ENCODE peak calls at places on chromosomes 3 and 15, in nine cellular contexts. P is sigmoid colon; J is CD4-positive, CD25-positive, alpha-beta regulatory T cell; V is transverse colon; Q is left lung; L is neuronal stem cell; S is colonic mucosa; G is GM23248; W is cardiac muscle cell. Z is an unnamed sample.
A peak's percentile ranks its signal among the peaks of the same experiment; 100 is the strongest.

GRCh38 chr3:10137178-10137577 is 4.4 kb upstream of the VHL start:
- DNase-seq in P (no peak), J (no peak), V (no peak), Q (no peak), L (no peak), S (no peak), G (no peak), W (no peak), Z (no peak)

GRCh38 chr15:70196314-70197291 is 98.9 kb upstream of the TLE3 start:
- DNase-seq in P (peak; percentile 80), J (peak; percentile 63), V (peak; percentile 60), Q (no peak), L (peak; percentile 82), S (no peak), G (peak; percentile 92), W (peak; percentile 67), Z (peak; percentile 85)

GRCh38 chr3:131582438-131582837 is 79.7 kb upstream of the MRPL3 start:
- DNase-seq in P (no peak), J (no peak), V (no peak), Q (no peak), L (no peak), S (no peak), G (no peak), W (no peak), Z (no peak)

GRCh38 chr3:29759443-29760033 is 478.7 kb downstream of the RBMS3 start:
- DNase-seq in P (no peak), J (no peak), V (no peak), Q (no peak), L (peak; percentile 62), S (no peak), G (peak; percentile 70), W (no peak), Z (no peak)

GRCh38 chr3:184296616-184297015 is 2.4 kb upstream of the PSMD2 start:
- DNase-seq in P (no peak), J (no peak), V (no peak), Q (no peak), L (no peak), S (no peak), G (no peak), W (no peak), Z (no peak)

GRCh38 chr3:37853691-37854413 is 7.8 kb upstream of the CTDSPL start:
- DNase-seq in P (no peak), J (no peak), V (peak; percentile 69), Q (no peak), L (no peak), S (peak; percentile 62), G (no peak), W (no peak), Z (no peak)

GRCh38 chr15:62940755-62941361 is 101.7 kb upstream of the TPM1 start:
- DNase-seq in P (peak; percentile 92), J (no peak), V (peak; percentile 51), Q (peak; percentile 65), L (no peak), S (peak; percentile 53), G (peak; percentile 98), W (no peak), Z (no peak)

GRCh38 chr15:25401511-25401910 is 37.3 kb downstream of the UBE3A start:
- DNase-seq in P (no peak), J (no peak), V (no peak), Q (no peak), L (no peak), S (no peak), G (peak; percentile 31), W (no peak), Z (no peak)

GRCh38 chr3:42187936-42188335 is 78.0 kb downstream of the CCK start:
- DNase-seq in P (peak; percentile 39), J (no peak), V (no peak), Q (no peak), L (no peak), S (no peak), G (no peak), W (no peak), Z (no peak)

GRCh38 chr3:149507491-149508324 is 33.2 kb downstream of the TM4SF4 start:
- DNase-seq in P (no peak), J (no peak), V (no peak), Q (peak; percentile 70), L (no peak), S (no peak), G (peak; percentile 54), W (no peak), Z (no peak)

GRCh38 chr3:169769287-169770181 is at the start of gene ACTRT3:
- DNase-seq in P (peak; percentile 79), J (peak; percentile 51), V (peak; percentile 77), Q (peak; percentile 66), L (peak; percentile 78), S (peak; percentile 70), G (peak; percentile 85), W (peak; percentile 78), Z (peak; percentile 41)

GRCh38 chr3:83039422-83039821 is 1278.0 kb upstream of the GBE1 start:
- DNase-seq in P (no peak), J (no peak), V (no peak), Q (no peak), L (no peak), S (no peak), G (no peak), W (no peak), Z (no peak)

GRCh38 chr3:84680700-84681099 is 278.1 kb upstream of the CADM2 start:
- DNase-seq in P (no peak), J (no peak), V (no peak), Q (no peak), L (no peak), S (no peak), G (no peak), W (no peak), Z (no peak)

GRCh38 chr3:171459130-171459941 is 869 bp downstream of the TNIK start:
- DNase-seq in P (peak; percentile 71), J (peak; percentile 67), V (peak; percentile 76), Q (peak; percentile 46), L (peak; percentile 15), S (peak; percentile 78), G (peak; percentile 54), W (peak; percentile 49), Z (peak; percentile 68)

GRCh38 chr3:63970596-63971468 is 52.5 kb downstream of the PSMD6 start:
- DNase-seq in P (no peak), J (no peak), V (no peak), Q (no peak), L (peak; percentile 85), S (peak; percentile 28), G (peak; percentile 64), W (peak; percentile 28), Z (no peak)

GRCh38 chr3:81728766-81729544 is 32.5 kb downstream of the GBE1 start:
- DNase-seq in P (no peak), J (no peak), V (no peak), Q (no peak), L (no peak), S (no peak), G (peak; percentile 73), W (no peak), Z (no peak)

GRCh38 chr3:30604091-30604490 is 2.3 kb upstream of the TGFBR2 start:
- DNase-seq in P (no peak), J (no peak), V (no peak), Q (no peak), L (no peak), S (no peak), G (no peak), W (no peak), Z (no peak)

GRCh38 chr3:128906031-128906803 is 26.8 kb downstream of the ACAD9 start:
- DNase-seq in P (no peak), J (no peak), V (no peak), Q (no peak), L (no peak), S (no peak), G (no peak), W (no peak), Z (no peak)

DNA sequence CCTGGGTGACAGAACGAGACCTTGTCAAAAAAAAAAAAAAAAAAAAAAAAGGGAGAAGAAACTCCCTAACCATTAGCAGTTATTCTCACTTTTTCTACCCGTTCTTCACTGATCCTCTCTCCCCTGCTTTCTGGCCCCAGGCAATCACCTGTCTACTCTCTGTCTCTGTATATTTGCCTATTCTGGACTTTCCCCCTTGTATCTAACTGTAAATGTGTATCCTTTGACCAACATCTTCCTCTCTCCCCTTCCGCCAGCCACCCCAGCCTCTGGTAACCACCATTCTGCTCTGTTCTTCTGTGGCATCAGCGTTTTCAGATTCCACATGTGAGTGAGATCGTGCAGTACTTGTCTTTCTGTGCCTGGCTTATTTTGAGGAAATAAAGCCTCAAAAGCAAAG is 6.9 kb downstream of the CYFIP1 start:
- DNase-seq in P (peak; percentile 36), J (no peak), V (no peak), Q (no peak), L (no peak), S (no peak), G (no peak), W (no peak), Z (no peak)
- H3K4me3 ChIP-seq in P (no peak overlapping the region), J (no peak overlapping the region), V (no peak overlapping the region), Q (no peak overlapping the region), L (no peak overlapping the region), S (no peak overlapping the region), G (no peak overlapping the region), W (no peak overlapping the region), Z (no peak overlapping the region)

GRCh38 chr3:78659386-78659987 is 1108.3 kb downstream of the ROBO1 start:
- DNase-seq in P (no peak), J (no peak), V (peak; percentile 17), Q (no peak), L (peak; percentile 39), S (peak; percentile 24), G (peak; percentile 62), W (peak; percentile 57), Z (no peak)
- H3K27ac ChIP-seq in P (no peak overlapping the region), J (no peak overlapping the region), V (no peak overlapping the region), Q (no peak overlapping the region), L (no peak overlapping the region), S (no peak overlapping the region), G (no peak overlapping the region), W (no peak overlapping the region), Z (no peak overlapping the region)

GRCh38 chr3:4587061-4587837 is 94.1 kb downstream of the ITPR1 start:
- DNase-seq in P (no peak), J (no peak), V (no peak), Q (no peak), L (no peak), S (no peak), G (peak; percentile 17), W (no peak), Z (no peak)

GRCh38 chr3:4586381-4586780 is 93.2 kb downstream of the ITPR1 start:
- DNase-seq in P (no peak), J (no peak), V (no peak), Q (no peak), L (no peak), S (no peak), G (no peak), W (no peak), Z (no peak)

GRCh38 chr3:4583441-4583840 is 90.3 kb downstream of the ITPR1 start:
- DNase-seq in P (peak; percentile 66), J (no peak), V (no peak), Q (no peak), L (no peak), S (no peak), G (no peak), W (no peak), Z (no peak)

GRCh38 chr3:4582634-4583033 is 89.5 kb downstream of the ITPR1 start:
- DNase-seq in P (no peak), J (no peak), V (no peak), Q (no peak), L (no peak), S (no peak), G (peak; percentile 4), W (peak; percentile 28), Z (no peak)

GRCh38 chr3:4584537-4585249 is 91.5 kb downstream of the ITPR1 start:
- DNase-seq in P (peak; percentile 67), J (no peak), V (peak; percentile 15), Q (peak; percentile 47), L (no peak), S (no peak), G (peak; percentile 9), W (no peak), Z (peak; percentile 16)
- H3K4me1 ChIP-seq in P (peaks cover 66% of the 10 kb centered on the region), J (peaks cover 17% of the 10 kb centered on the region), V (peaks cover 55% of the 10 kb centered on the region), Q (peaks cover 15% of the 10 kb centered on the region), L (no peaks in the 10 kb centered on the region), S (no peaks in the 10 kb centered on the region), G (peaks cover 10% of the 10 kb centered on the region), W (peaks cover 36% of the 10 kb centered on the region), Z (peaks cover 64% of the 10 kb centered on the region)

GRCh38 chr3:100993309-100993708 is at the start of gene ABI3BP:
- DNase-seq in P (peak; percentile 93), J (no peak), V (peak; percentile 58), Q (peak; percentile 77), L (no peak), S (peak; percentile 67), G (peak; percentile 95), W (peak; percentile 23), Z (no peak)
- H3K4me3 ChIP-seq in P (peak within 1 kb of the TSS; percentile 38), J (no peak within 1 kb of the TSS), V (peak within 1 kb of the TSS; percentile 7), Q (peak within 1 kb of the TSS; percentile 31), L (no peak within 1 kb of the TSS), S (peak within 1 kb of the TSS; percentile 23), G (peak within 1 kb of the TSS; percentile 82), W (no peak within 1 kb of the TSS), Z (no peak within 1 kb of the TSS)